ENCODE peak calls at places on chromosomes 7 and 10, in four cellular contexts. P, F, A and O are unnamed samples.

GRCh38 chr10:91759581-91759986 is 38.6 kb upstream of the TNKS2 start:
- DNase-seq in P (no peak), F (no peak), A (no peak), O (peak)

GRCh38 chr7:151233111-151233701 is 923 bp downstream of the CHPF2 start:
- DNase-seq in P (peak), F (no peak), A (peak), O (peak)

GRCh38 chr7:12212051-12212485 is 974 bp downstream of the TMEM106B start:
- DNase-seq in P (peak), F (peak), A (no peak), O (no peak)

GRCh38 chr10:21173433-21173963 is 276.4 kb upstream of the NEBL start:
- DNase-seq in P (peak), F (no peak), A (no peak), O (no peak)

GRCh38 chr7:149367417-149367816 is 93.4 kb downstream of the ZNF777 start:
- DNase-seq in P (no peak), F (no peak), A (no peak), O (no peak)

GRCh38 chr7:47724335-47724982 is 142.5 kb upstream of the TNS3 start:
- DNase-seq in P (no peak), F (no peak), A (no peak), O (no peak)

GRCh38 chr10:90849956-90850749 is 7.7 kb downstream of the HTR7 start:
- DNase-seq in P (no peak), F (no peak), A (no peak), O (no peak)

GRCh38 chr7:100641463-100641859 is at the start of gene TFR2:
- DNase-seq in P (peak), F (no peak), A (no peak), O (no peak)

GRCh38 chr7:29365423-29365822 is 170.8 kb downstream of the CHN2 start:
- DNase-seq in P (no peak), F (no peak), A (no peak), O (no peak)

GRCh38 chr10:5413012-5413938 is 918 bp downstream of the NET1 start:
- DNase-seq in P (no peak), F (no peak), A (peak), O (no peak)

GRCh38 chr7:150935149-150935548 is 43.0 kb downstream of the KCNH2 start:
- DNase-seq in P (no peak), F (no peak), A (no peak), O (no peak)

GRCh38 chr10:59885430-59886134 is 20.8 kb downstream of the CCDC6 start:
- DNase-seq in P (no peak), F (no peak), A (no peak), O (no peak)

GRCh38 chr10:30463944-30464451 is 30.0 kb downstream of the MAP3K8 start:
- DNase-seq in P (no peak), F (no peak), A (no peak), O (no peak)

GRCh38 chr10:60042959-60043358 is 136.6 kb upstream of the CCDC6 start:
- DNase-seq in P (no peak), F (no peak), A (no peak), O (no peak)

GRCh38 chr7:137669706-137670105 is 177.1 kb downstream of the DGKI start:
- DNase-seq in P (no peak), F (no peak), A (no peak), O (no peak)

GRCh38 chr10:64463406-64463805 is 942.2 kb downstream of the REEP3 start:
- DNase-seq in P (no peak), F (no peak), A (no peak), O (no peak)

GRCh38 chr7:24323961-24324480 is 40.0 kb downstream of the NPY start:
- DNase-seq in P (peak), F (no peak), A (no peak), O (no peak)

GRCh38 chr10:53314856-53315255 is 542.3 kb upstream of the MBL2 start:
- DNase-seq in P (no peak), F (no peak), A (no peak), O (peak)

GRCh38 chr7:134865001-134865845 is 85.8 kb downstream of the CALD1 start:
- DNase-seq in P (no peak), F (no peak), A (no peak), O (no peak)

GRCh38 chr7:101121996-101122932 is 4.6 kb upstream of the SERPINE1 start:
- DNase-seq in P (no peak), F (peak), A (peak), O (no peak)

GRCh38 chr10:47420305-47421056 is 36.4 kb upstream of the ZNF488 start:
- DNase-seq in P (no peak), F (no peak), A (no peak), O (no peak)

GRCh38 chr10:33015798-33016547 is 57.9 kb upstream of the ITGB1 start:
- DNase-seq in P (no peak), F (no peak), A (no peak), O (no peak)

GRCh38 chr10:129491123-129491734 is 24.2 kb downstream of the MGMT start:
- DNase-seq in P (no peak), F (no peak), A (no peak), O (no peak)

GRCh38 chr10:20489961-20490360 is 407.1 kb downstream of the NEBL start:
- DNase-seq in P (no peak), F (no peak), A (no peak), O (no peak)

GRCh38 chr7:92916751-92917369 is 80.5 kb upstream of the CDK6 start:
- DNase-seq in P (peak), F (no peak), A (no peak), O (no peak)

GRCh38 chr7:51344406-51344805 is 27.8 kb upstream of the COBL start:
- DNase-seq in P (no peak), F (no peak), A (no peak), O (peak)

GRCh38 chr10:2968401-2968800 is 98.9 kb upstream of the PFKP start:
- DNase-seq in P (no peak), F (no peak), A (no peak), O (peak)

GRCh38 chr7:11843113-11843765 is 11.2 kb upstream of the THSD7A start:
- DNase-seq in P (no peak), F (no peak), A (no peak), O (no peak)

GRCh38 chr10:23826399-23826798 is 382.5 kb upstream of the KIAA1217 start:
- DNase-seq in P (no peak), F (no peak), A (no peak), O (no peak)

GRCh38 chr7:22200238-22200637 is 156.7 kb downstream of the RAPGEF5 start:
- DNase-seq in P (no peak), F (no peak), A (no peak), O (no peak)

GRCh38 chr10:133079836-133080682 is 7.7 kb upstream of the ADGRA1 start:
- DNase-seq in P (no peak), F (no peak), A (no peak), O (no peak)

GRCh38 chr7:5232485-5232837 is 42.4 kb downstream of the WIPI2 start:
- DNase-seq in P (no peak), F (no peak), A (no peak), O (no peak)

GRCh38 chr10:14527915-14528314 is 197.2 kb upstream of the FRMD4A start:
- DNase-seq in P (no peak), F (no peak), A (no peak), O (no peak)
- H3K27ac ChIP-seq in P (no peak), F (no peak), A (no peak), O (no peak)

GRCh38 chr7:26306770-26307169 is 15.1 kb downstream of the SNX10 start:
- DNase-seq in P (no peak), F (no peak), A (no peak), O (no peak)

GRCh38 chr7:26305869-26306665 is 14.4 kb downstream of the SNX10 start:
- DNase-seq in P (no peak), F (no peak), A (no peak), O (no peak)

GRCh38 chr7:26309089-26309488 is 17.4 kb downstream of the SNX10 start:
- DNase-seq in P (no peak), F (no peak), A (no peak), O (no peak)

GRCh38 chr7:26308551-26308950 is 16.9 kb downstream of the SNX10 start:
- DNase-seq in P (no peak), F (no peak), A (no peak), O (no peak)

GRCh38 chr7:26307226-26307625 is 15.6 kb downstream of the SNX10 start:
- DNase-seq in P (no peak), F (peak), A (no peak), O (no peak)
- H3K27ac ChIP-seq in P (no peak), F (peak), A (no peak), O (no peak)

GRCh38 chr7:140085447-140085846 is 22.7 kb upstream of the PARP12 start:
- DNase-seq in P (no peak), F (no peak), A (no peak), O (no peak)
- H3K27ac ChIP-seq in P (no peak), F (no peak), A (no peak), O (no peak)

GRCh38 chr10:17923728-17924127 is 28.0 kb upstream of the SLC39A12 start:
- DNase-seq in P (no peak), F (no peak), A (no peak), O (peak)
- H3K27ac ChIP-seq in P (peak), F (no peak), A (no peak), O (peak)

GRCh38 chr7:6262206-6262605 is 10.2 kb downstream of the CYTH3 start:
- DNase-seq in P (no peak), F (no peak), A (no peak), O (no peak)
- H3K27ac ChIP-seq in P (peak), F (peak), A (no peak), O (no peak)

GRCh38 chr10:70364001-70364771 is 18.2 kb downstream of the LRRC20 start:
- DNase-seq in P (peak), F (peak), A (peak), O (peak)
- H3K27ac ChIP-seq in P (peak), F (peak), A (peak), O (peak)

DNA sequence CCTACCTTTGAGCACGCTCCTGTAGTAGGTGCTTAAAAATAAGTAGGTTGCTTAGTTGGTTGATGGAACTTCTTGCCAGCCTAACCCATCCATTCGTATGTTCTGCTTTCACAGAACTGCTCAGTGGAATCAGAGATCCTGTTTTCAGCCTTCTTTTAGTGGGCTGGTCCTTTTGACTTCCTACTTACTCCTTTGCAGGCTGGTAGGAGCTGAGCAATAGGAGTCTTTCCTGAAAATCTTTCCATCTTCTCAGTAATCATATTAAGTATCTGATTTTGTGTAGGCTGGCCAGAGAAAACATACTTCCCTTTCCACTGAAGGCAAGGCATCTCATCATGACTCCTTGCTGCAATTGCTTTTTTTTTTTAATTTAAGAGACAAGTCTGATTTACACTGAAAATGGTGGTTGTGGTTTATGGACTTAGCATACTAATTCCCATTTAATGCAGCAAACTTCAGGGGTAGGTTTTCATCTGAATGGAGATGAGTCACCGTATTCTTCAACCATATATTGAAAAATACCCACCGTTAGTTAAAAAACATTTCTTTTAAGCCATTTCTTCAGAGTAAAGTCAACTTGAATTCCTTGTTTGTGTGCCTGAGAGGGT is 208.0 kb downstream of the ZNF365 start:
- DNase-seq in P (no peak), F (no peak), A (no peak), O (no peak)
- H3K27ac ChIP-seq in P (peak), F (peak), A (no peak), O (peak)

DNA sequence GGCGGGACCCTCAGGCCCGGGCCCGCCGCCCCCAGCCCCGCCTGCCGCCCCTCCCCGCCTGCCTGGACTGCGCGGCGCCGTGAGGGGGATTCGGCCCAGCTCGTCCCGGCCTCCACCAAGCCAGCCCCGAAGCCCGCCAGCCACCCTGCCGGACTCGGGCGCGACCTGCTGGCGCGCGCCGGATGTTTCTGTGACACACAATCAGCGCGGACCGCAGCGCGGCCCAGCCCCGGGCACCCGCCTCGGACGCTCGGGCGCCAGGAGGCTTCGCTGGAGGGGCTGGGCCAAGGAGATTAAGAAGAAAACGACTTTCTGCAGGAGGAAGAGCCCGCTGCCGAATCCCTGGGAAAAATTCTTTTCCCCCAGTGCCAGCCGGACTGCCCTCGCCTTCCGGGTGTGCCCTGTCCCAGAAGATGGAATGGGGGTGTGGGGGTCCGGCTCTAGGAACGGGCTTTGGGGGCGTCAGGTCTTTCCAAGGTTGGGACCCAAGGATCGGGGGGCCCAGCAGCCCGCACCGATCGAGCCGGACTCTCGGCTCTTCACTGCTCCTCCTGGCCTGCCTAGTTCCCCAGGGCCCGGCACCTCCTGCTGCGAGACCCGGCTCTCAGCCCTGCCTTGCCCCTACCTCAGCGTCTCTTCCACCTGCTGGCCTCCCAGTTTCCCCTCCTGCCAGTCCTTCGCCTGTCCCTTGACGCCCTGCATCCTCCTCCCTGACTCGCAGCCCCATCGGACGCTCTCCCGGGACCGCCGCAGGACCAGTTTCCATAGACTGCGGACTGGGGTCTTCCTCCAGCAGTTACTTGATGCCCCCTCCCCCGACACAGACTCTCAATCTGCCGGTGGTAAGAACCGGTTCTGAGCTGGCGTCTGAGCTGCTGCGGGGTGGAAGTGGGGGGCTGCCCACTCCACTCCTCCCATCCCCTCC is 82.7 kb downstream of the PAX2 start:
- DNase-seq in P (peak), F (no peak), A (peak), O (no peak)
- H3K27ac ChIP-seq in P (no peak), F (no peak), A (peak), O (no peak)

DNA sequence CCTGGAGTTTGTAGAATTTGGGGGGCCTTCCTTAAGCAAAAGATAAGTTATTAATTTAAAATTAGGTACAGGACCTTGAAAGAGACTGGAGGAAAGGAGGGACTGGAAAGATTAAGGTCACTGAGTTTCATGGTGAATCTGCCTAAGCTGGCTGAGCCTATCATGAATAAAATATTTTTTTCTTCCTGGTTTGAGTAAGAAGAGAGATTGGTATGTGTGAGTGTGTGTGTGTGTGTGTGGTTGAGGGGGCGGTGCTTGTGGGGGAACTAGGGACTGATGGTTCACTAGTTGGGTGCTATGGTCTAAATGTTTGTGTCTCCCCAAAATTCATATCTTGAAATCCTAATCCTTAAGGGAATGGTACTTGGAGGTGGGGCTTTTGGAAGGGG is 142.5 kb upstream of the PRKCQ start:
- DNase-seq in P (no peak), F (no peak), A (no peak), O (no peak)
- H3K27ac ChIP-seq in P (peak), F (peak), A (peak), O (peak)

GRCh38 chr10:88164471-88164870 is 301.0 kb downstream of the PTEN start:
- DNase-seq in P (no peak), F (no peak), A (no peak), O (no peak)
- H3K27ac ChIP-seq in P (no peak), F (peak), A (no peak), O (no peak)